ENCODE peak calls at places on chromosomes 1 and 21, in nine cellular contexts. R is colonic mucosa; J is AG10803; Z is cardiac fibroblast; P is nephron progenitor cell; F is NB4; Q is BE2C; S is kidney tubule cell; C is CD8-positive, alpha-beta memory T cell. H is an unnamed sample.

GRCh38 chr1:235776396-235776795 is 90.3 kb downstream of the LYST start:
- DNase-seq in R (no peak), J (peak; percentile 2), Z (no peak), P (no peak), F (no peak), Q (no peak), S (no peak), C (no peak), H (no peak)

GRCh38 chr1:221718391-221719277 is 23.3 kb downstream of the DUSP10 start:
- DNase-seq in R (no peak), J (peak; percentile 99), Z (peak; percentile 75), P (no peak), F (no peak), Q (no peak), S (no peak), C (no peak), H (peak; percentile 72)

GRCh38 chr1:169466259-169467230 is 19.2 kb downstream of the SLC19A2 start:
- DNase-seq in R (no peak), J (peak; percentile 52), Z (peak; percentile 70), P (no peak), F (peak; percentile 50), Q (peak; percentile 33), S (peak; percentile 45), C (no peak), H (peak; percentile 43)

GRCh38 chr1:84406209-84406917 is 8.1 kb downstream of the DNASE2B start:
- DNase-seq in R (peak; percentile 68), J (peak; percentile 13), Z (peak; percentile 62), P (no peak), F (no peak), Q (no peak), S (peak; percentile 70), C (no peak), H (no peak)

GRCh38 chr1:167273027-167273800 is 52.5 kb downstream of the POU2F1 start:
- DNase-seq in R (no peak), J (peak; percentile 79), Z (peak; percentile 53), P (no peak), F (peak; percentile 27), Q (peak; percentile 42), S (peak; percentile 53), C (no peak), H (peak; percentile 66)

GRCh38 chr21:29187939-29188338 is 57.5 kb downstream of the MAP3K7CL start:
- DNase-seq in R (no peak), J (peak; percentile 92), Z (peak; percentile 96), P (no peak), F (no peak), Q (no peak), S (peak; percentile 81), C (no peak), H (no peak)

GRCh38 chr1:163766537-163766936 is 444.8 kb downstream of the NUF2 start:
- DNase-seq in R (no peak), J (no peak), Z (no peak), P (no peak), F (no peak), Q (no peak), S (no peak), C (no peak), H (no peak)

GRCh38 chr1:184637664-184638063 is 117.0 kb downstream of the EDEM3 start:
- DNase-seq in R (no peak), J (no peak), Z (no peak), P (no peak), F (peak; percentile 47), Q (no peak), S (no peak), C (no peak), H (no peak)

GRCh38 chr1:232499151-232499550 is 130.8 kb downstream of the SIPA1L2 start:
- DNase-seq in R (no peak), J (no peak), Z (no peak), P (no peak), F (no peak), Q (no peak), S (no peak), C (no peak), H (no peak)

GRCh38 chr1:21337931-21338567 is 47.8 kb upstream of the ECE1 start:
- DNase-seq in R (peak; percentile 77), J (peak; percentile 80), Z (peak; percentile 83), P (no peak), F (peak; percentile 44), Q (no peak), S (no peak), C (no peak), H (no peak)

GRCh38 chr1:44803062-44803311 is 2.8 kb downstream of the PLK3 start:
- DNase-seq in R (no peak), J (no peak), Z (no peak), P (no peak), F (no peak), Q (no peak), S (no peak), C (no peak), H (no peak)

GRCh38 chr1:111227434-111227833 is at the start of gene CHI3L2:
- DNase-seq in R (no peak), J (peak; percentile 52), Z (peak; percentile 56), P (no peak), F (no peak), Q (no peak), S (no peak), C (no peak), H (no peak)

GRCh38 chr1:210250665-210250997 is 18.0 kb downstream of the SERTAD4 start:
- DNase-seq in R (peak; percentile 59), J (no peak), Z (no peak), P (peak; percentile 66), F (peak; percentile 45), Q (peak; percentile 65), S (peak; percentile 68), C (no peak), H (peak; percentile 91)

GRCh38 chr21:37149411-37149810 is 76.4 kb downstream of the TTC3 start:
- DNase-seq in R (no peak), J (peak; percentile 88), Z (peak; percentile 85), P (no peak), F (no peak), Q (no peak), S (no peak), C (no peak), H (no peak)

GRCh38 chr1:212495843-212496494 is 63.2 kb downstream of the NENF start:
- DNase-seq in R (no peak), J (no peak), Z (no peak), P (no peak), F (no peak), Q (no peak), S (no peak), C (no peak), H (no peak)

GRCh38 chr1:45545019-45545493 is 5.6 kb upstream of the AKR1A1 start:
- DNase-seq in R (no peak), J (no peak), Z (no peak), P (no peak), F (peak; percentile 42), Q (no peak), S (peak; percentile 44), C (no peak), H (no peak)

GRCh38 chr1:178341218-178341956 is 155.4 kb downstream of the CLEC20A start:
- DNase-seq in R (peak; percentile 83), J (peak; percentile 90), Z (peak; percentile 90), P (peak; percentile 64), F (no peak), Q (no peak), S (peak; percentile 91), C (no peak), H (peak; percentile 25)

GRCh38 chr1:27724961-27725373 is 794 bp upstream of the FAM76A start:
- DNase-seq in R (peak; percentile 34), J (peak; percentile 6), Z (no peak), P (peak; percentile 12), F (peak; percentile 21), Q (no peak), S (peak; percentile 7), C (no peak), H (peak; percentile 34)

GRCh38 chr1:89609781-89610456 is 23.0 kb upstream of the LRRC8C start:
- DNase-seq in R (no peak), J (no peak), Z (no peak), P (no peak), F (no peak), Q (no peak), S (no peak), C (peak; percentile 47), H (no peak)

GRCh38 chr1:76303348-76303712 is 228.8 kb downstream of the ST6GALNAC3 start:
- DNase-seq in R (no peak), J (no peak), Z (no peak), P (no peak), F (no peak), Q (no peak), S (no peak), C (no peak), H (no peak)

GRCh38 chr1:95233321-95233736 is 681 bp upstream of the RWDD3 start:
- DNase-seq in R (peak; percentile 55), J (peak; percentile 11), Z (no peak), P (peak; percentile 22), F (no peak), Q (no peak), S (peak; percentile 46), C (peak; percentile 50), H (peak; percentile 13)

GRCh38 chr1:159341736-159342135 is 39.6 kb downstream of the FCER1A start:
- DNase-seq in R (no peak), J (peak; percentile 1), Z (peak; percentile 19), P (no peak), F (no peak), Q (no peak), S (peak; percentile 81), C (no peak), H (no peak)

GRCh38 chr1:210232524-210233215 is at the start of gene SERTAD4:
- DNase-seq in R (peak; percentile 54), J (peak; percentile 29), Z (peak; percentile 38), P (peak; percentile 57), F (no peak), Q (peak; percentile 77), S (peak; percentile 71), C (no peak), H (peak; percentile 89)

GRCh38 chr1:211258310-211258755 is 833 bp upstream of the RCOR3 start:
- DNase-seq in R (peak; percentile 79), J (peak; percentile 78), Z (peak; percentile 76), P (peak; percentile 70), F (peak; percentile 87), Q (peak; percentile 84), S (peak; percentile 83), C (peak; percentile 76), H (peak; percentile 82)

GRCh38 chr1:84973493-84974334 is 23.2 kb downstream of the MCOLN2 start:
- DNase-seq in R (no peak), J (peak; percentile 31), Z (peak; percentile 59), P (no peak), F (peak; percentile 27), Q (no peak), S (no peak), C (no peak), H (no peak)

GRCh38 chr1:232561381-232561780 is 68.6 kb downstream of the SIPA1L2 start:
- DNase-seq in R (no peak), J (no peak), Z (no peak), P (no peak), F (no peak), Q (no peak), S (no peak), C (no peak), H (no peak)

GRCh38 chr1:44531785-44532566 is 126.9 kb downstream of the RNF220 start:
- DNase-seq in R (no peak), J (no peak), Z (peak; percentile 55), P (no peak), F (peak; percentile 66), Q (peak; percentile 8), S (peak; percentile 82), C (no peak), H (no peak)

GRCh38 chr1:151907363-151908139 is 1.8 kb downstream of the THEM4 start:
- DNase-seq in R (no peak), J (no peak), Z (no peak), P (no peak), F (peak; percentile 38), Q (no peak), S (no peak), C (no peak), H (no peak)

GRCh38 chr21:23921670-23922418 is 1685.4 kb downstream of the MRPL39 start:
- DNase-seq in R (no peak), J (no peak), Z (no peak), P (no peak), F (no peak), Q (no peak), S (no peak), C (no peak), H (no peak)

H was measured in D341Med.